ENCODE peak calls at places on chromosome 14, in four cellular contexts. R is H1, S is K562, Z is HepG2. A is an unnamed sample.

GRCh38 chr14:61498811-61499210 is 177.4 kb downstream of the PRKCH start:
- DNase-seq in S (no peak), Z (no peak), R (no peak), A (peak)

GRCh38 chr14:74941676-74942097 is 13.7 kb downstream of the PGF start:
- DNase-seq in S (peak), Z (no peak), R (no peak), A (peak)

GRCh38 chr14:76760331-76761197 is 704 bp upstream of the VASH1 start:
- DNase-seq in R (no peak), Z (no peak), S (peak), A (no peak)

GRCh38 chr14:98633380-98633779 is 638.6 kb downstream of the BCL11B start:
- DNase-seq in S (no peak), Z (peak), R (no peak), A (no peak)

GRCh38 chr14:76045773-76046172 is 60.2 kb downstream of the IFT43 start:
- DNase-seq in S (no peak), R (no peak), Z (no peak), A (no peak)

GRCh38 chr14:103140316-103141109 is 17.3 kb downstream of the TNFAIP2 start:
- DNase-seq in Z (peak), R (no peak), S (no peak), A (no peak)

GRCh38 chr14:81388236-81388801 is 11.8 kb downstream of the STON2 start:
- DNase-seq in S (no peak), Z (no peak), R (no peak), A (no peak)

GRCh38 chr14:71266994-71267636 is 359.9 kb downstream of the PCNX1 start:
- DNase-seq in S (no peak), Z (no peak), R (no peak), A (peak)

GRCh38 chr14:29282169-29282568 is 515.6 kb downstream of the FOXG1 start:
- DNase-seq in R (no peak), S (no peak), Z (no peak), A (no peak)

GRCh38 chr14:30108975-30109700 is 181.5 kb upstream of the PRKD1 start:
- DNase-seq in Z (no peak), R (no peak), S (no peak), A (no peak)

GRCh38 chr14:52071675-52072074 is 2.8 kb upstream of the NID2 start:
- DNase-seq in S (no peak), R (no peak), Z (no peak), A (peak)

DNA sequence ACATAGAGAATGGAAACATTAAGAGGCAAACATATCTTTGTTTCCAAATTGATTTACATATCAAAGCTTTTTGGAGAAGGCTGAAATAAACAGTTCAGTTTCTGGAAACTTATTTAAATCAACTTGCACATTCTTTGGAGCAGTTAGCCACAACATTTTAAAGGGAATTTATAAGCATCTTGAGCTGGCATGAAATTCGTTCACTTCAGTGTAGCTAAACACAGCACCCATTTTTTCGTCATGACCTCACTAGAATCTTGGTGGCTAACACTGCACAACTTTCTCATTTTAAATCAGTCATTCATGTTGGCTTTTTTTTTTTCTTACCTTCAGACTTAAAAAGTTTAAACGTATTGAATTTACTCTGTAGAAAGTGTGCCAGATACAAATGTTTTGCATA is 1139.9 kb upstream of the FLRT2 start:
- DNase-seq in R (no peak), S (no peak), Z (no peak), A (no peak)
- TF ChIP-seq EZH2 in R (no peak), S (no peak), Z (no peak), A (no peak)

GRCh38 chr14:58560208-58560607 is 77.6 kb upstream of the DACT1 start:
- DNase-seq in S (no peak), Z (no peak), R (no peak), A (peak)
- TF ChIP-seq JUN in S (no peak), Z (no peak), R (no peak), A (no peak)

GRCh38 chr14:60195179-60195810 is 30.1 kb upstream of the DHRS7 start:
- DNase-seq in R (no peak), S (no peak), Z (no peak), A (no peak)

GRCh38 chr14:60196291-60196690 is 31.1 kb upstream of the DHRS7 start:
- DNase-seq in S (no peak), R (no peak), Z (no peak), A (no peak)

GRCh38 chr14:60199321-60199720 is 34.1 kb upstream of the DHRS7 start:
- DNase-seq in R (no peak), Z (no peak), S (no peak), A (no peak)

DNA sequence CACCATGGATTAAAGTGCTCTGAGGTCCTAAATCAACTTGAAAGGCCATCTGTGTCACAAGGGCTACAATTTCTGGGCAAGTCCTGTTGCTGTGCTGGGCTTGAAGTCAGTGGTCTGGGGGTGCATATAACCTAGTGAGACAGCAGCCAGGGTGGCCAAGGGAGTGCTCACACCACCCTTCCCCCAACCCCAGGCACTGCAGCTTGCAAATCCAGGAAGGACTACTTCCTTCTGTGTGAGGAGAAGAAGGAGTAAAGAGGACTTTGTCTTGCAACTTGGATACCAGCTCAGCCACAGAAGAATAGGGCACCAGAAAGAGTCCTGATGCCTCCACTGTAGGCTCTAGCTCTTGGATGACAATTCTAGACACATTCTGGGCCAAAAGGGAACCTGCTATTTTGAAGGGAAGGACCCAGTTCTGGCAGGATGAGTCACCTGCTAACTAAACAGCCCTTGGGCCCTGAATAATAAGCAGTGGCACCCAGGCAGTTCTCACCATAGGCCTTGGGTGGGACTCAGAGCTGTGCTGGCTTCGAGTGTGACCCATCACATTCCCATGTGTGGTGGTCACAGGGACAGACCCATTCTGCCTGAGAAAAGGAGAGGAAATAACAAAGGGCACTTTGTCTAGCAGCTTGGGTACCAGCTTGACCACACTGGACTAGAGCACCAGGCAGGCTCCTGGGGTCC is 32.6 kb upstream of the DHRS7 start:
- DNase-seq in S (no peak), Z (no peak), R (no peak), A (no peak)
- TF ChIP-seq EZH2 in S (no peak), Z (no peak), R (no peak), A (no peak)

GRCh38 chr14:53890611-53891091 is 66.0 kb downstream of the BMP4 start:
- DNase-seq in R (peak), Z (peak), S (no peak), A (peak)
- TF ChIP-seq JUN in R (no peak), Z (no peak), S (no peak), A (peak)